ENCODE peak calls at places on chromosomes 12 and 14, in seven cellular contexts. X, B, J, Z, I, W and U are unnamed samples.

GRCh38 chr12:129827985-129828384 is 75.8 kb downstream of the TMEM132D start:
- DNase-seq in X (no peak), Z (no peak), W (no peak), J (no peak), B (no peak), I (no peak), U (no peak)

GRCh38 chr12:45547822-45548221 is 181.7 kb upstream of the ARID2 start:
- DNase-seq in Z (no peak), B (no peak), J (no peak), X (no peak), I (no peak), W (peak; percentile 13), U (no peak)

GRCh38 chr12:119061208-119061796 is 80.0 kb downstream of the SRRM4 start:
- DNase-seq in J (peak; percentile 17), X (peak; percentile 40), W (peak; percentile 65), B (no peak), I (peak; percentile 77), Z (peak; percentile 86), U (peak; percentile 51)

GRCh38 chr12:112005419-112006395 is 7.3 kb downstream of the TMEM116 start:
- DNase-seq in W (peak; percentile 47), B (peak; percentile 50), J (no peak), X (peak; percentile 67), I (peak; percentile 57), Z (peak; percentile 88), U (no peak)

GRCh38 chr12:28787151-28787550 is 361.9 kb upstream of the FAR2 start:
- DNase-seq in X (no peak), W (peak; percentile 70), B (no peak), Z (no peak), I (no peak), J (no peak), U (no peak)

GRCh38 chr12:127810026-127810425 is 456.9 kb upstream of the TMEM132C start:
- DNase-seq in J (no peak), X (no peak), Z (no peak), B (no peak), W (peak; percentile 72), I (no peak), U (no peak)

GRCh38 chr12:2244013-2244861 is 191.4 kb downstream of the CACNA1C start:
- DNase-seq in B (no peak), Z (peak; percentile 80), X (no peak), I (no peak), W (peak; percentile 24), J (no peak), U (no peak)

GRCh38 chr12:109230193-109230592 is 78.9 kb downstream of the FOXN4 start:
- DNase-seq in I (no peak), Z (no peak), J (no peak), B (no peak), W (no peak), X (no peak), U (no peak)

GRCh38 chr12:28222081-28222700 is 31.9 kb downstream of the CCDC91 start:
- DNase-seq in W (no peak), J (no peak), Z (no peak), I (no peak), B (no peak), X (no peak), U (no peak)

GRCh38 chr14:78424311-78424710 is 254.1 kb downstream of the NRXN3 start:
- DNase-seq in I (no peak), J (no peak), W (no peak), X (no peak), B (no peak), Z (no peak), U (no peak)

GRCh38 chr14:78425332-78425731 is 255.2 kb downstream of the NRXN3 start:
- DNase-seq in I (no peak), W (no peak), Z (no peak), B (no peak), J (no peak), X (no peak), U (no peak)

GRCh38 chr14:78425782-78426181 is 255.6 kb downstream of the NRXN3 start:
- DNase-seq in X (no peak), W (no peak), I (no peak), B (no peak), J (no peak), Z (no peak), U (no peak)
- H3K9me3 ChIP-seq in X (no peaks in the 10 kb centered on the region), W (no peaks in the 10 kb centered on the region), I (no peaks in the 10 kb centered on the region), B (no peaks in the 10 kb centered on the region), J (no peaks in the 10 kb centered on the region), Z (no peaks in the 10 kb centered on the region), U (no peaks in the 10 kb centered on the region)

GRCh38 chr12:54024127-54024526 is 4.1 kb upstream of the HOXC6 start:
- DNase-seq in B (no peak), I (no peak), W (no peak), Z (no peak), X (no peak), J (no peak), U (peak; percentile 62)

GRCh38 chr12:54025507-54026393 is 2.5 kb upstream of the HOXC6 start:
- DNase-seq in W (no peak), Z (no peak), X (no peak), B (no peak), J (no peak), I (no peak), U (peak; percentile 48)

GRCh38 chr12:54022960-54023884 is 5.0 kb upstream of the HOXC6 start:
- DNase-seq in I (no peak), W (no peak), J (no peak), B (no peak), X (no peak), Z (no peak), U (no peak)

GRCh38 chr12:54026640-54027441 is 1.4 kb upstream of the HOXC6 start:
- DNase-seq in B (no peak), J (no peak), W (no peak), I (no peak), X (no peak), Z (no peak), U (peak; percentile 55)

DNA sequence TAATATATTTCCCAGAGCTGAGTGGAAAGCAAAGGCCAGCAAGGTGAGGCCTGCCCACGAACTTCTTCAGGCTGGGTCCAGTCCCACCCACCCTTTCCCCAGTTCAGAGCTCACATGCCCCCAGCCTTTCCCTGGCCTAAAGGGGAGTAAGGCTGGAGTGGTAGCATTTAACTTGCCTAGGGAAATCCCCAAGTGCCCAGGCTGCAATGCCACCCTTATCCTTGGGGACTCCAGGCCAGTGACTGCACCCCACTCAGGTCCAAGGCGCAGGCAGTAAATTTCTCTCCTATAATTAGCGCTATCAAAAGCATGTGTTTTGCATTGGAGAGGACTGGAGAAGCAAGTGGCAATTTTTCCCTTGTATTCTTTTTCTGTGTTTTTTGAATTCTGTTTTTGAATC is 3.7 kb upstream of the HOXC6 start:
- DNase-seq in J (no peak), W (no peak), B (no peak), X (no peak), I (no peak), Z (no peak), U (no peak)
- H3K4me1 ChIP-seq in J (no peaks in the 10 kb centered on the region), W (peaks cover 10% of the 10 kb centered on the region), B (peaks cover 35% of the 10 kb centered on the region), X (no peaks in the 10 kb centered on the region), I (no peaks in the 10 kb centered on the region), Z (no peaks in the 10 kb centered on the region), U (peaks cover 60% of the 10 kb centered on the region)

GRCh38 chr14:104477117-104477623 is 102.4 kb upstream of the C14orf180 start:
- DNase-seq in I (no peak), B (no peak), W (no peak), Z (no peak), J (no peak), X (no peak), U (no peak)
- H3K9me3 ChIP-seq in I (no peaks in the 10 kb centered on the region), B (no peaks in the 10 kb centered on the region), W (no peaks in the 10 kb centered on the region), Z (peaks cover 7% of the 10 kb centered on the region), J (peaks cover 6% of the 10 kb centered on the region), X (no peaks in the 10 kb centered on the region), U (no peaks in the 10 kb centered on the region)

DNA sequence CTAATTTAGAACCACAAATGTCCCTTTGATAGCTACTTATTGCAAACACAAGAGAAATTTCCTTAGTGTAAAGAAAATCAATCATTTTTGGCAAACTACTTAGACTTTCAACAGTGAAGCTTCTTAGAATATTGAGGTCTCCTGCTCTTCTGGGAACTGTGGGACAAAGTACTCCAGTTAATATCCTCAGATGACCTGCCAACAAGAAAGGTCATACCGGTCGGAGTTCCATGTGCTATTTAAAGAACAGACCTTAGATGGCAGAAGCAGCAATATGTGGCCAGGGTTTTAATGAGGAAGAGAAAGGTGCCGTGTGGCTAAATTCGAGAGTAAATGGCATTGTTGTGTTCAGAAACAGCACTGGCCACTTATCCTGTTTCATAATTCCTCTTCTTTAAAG is 114.7 kb upstream of the AMIGO2 start:
- DNase-seq in I (no peak), W (no peak), Z (no peak), B (no peak), X (no peak), J (no peak), U (no peak)
- H3K4me1 ChIP-seq in I (no peaks in the 10 kb centered on the region), W (peaks cover 9% of the 10 kb centered on the region), Z (peaks cover 7% of the 10 kb centered on the region), B (peaks cover 55% of the 10 kb centered on the region), X (no peaks in the 10 kb centered on the region), J (peaks cover 15% of the 10 kb centered on the region), U (no peaks in the 10 kb centered on the region)

GRCh38 chr14:99231850-99232401 is 40.1 kb downstream of the BCL11B start:
- DNase-seq in J (peak; percentile 63), I (no peak), X (no peak), B (no peak), Z (peak; percentile 92), W (no peak), U (no peak)

GRCh38 chr14:99231181-99231849 is 40.7 kb downstream of the BCL11B start:
- DNase-seq in I (no peak), W (no peak), X (no peak), B (no peak), J (peak; percentile 74), Z (no peak), U (no peak)

GRCh38 chr14:99234366-99234765 is 37.6 kb downstream of the BCL11B start:
- DNase-seq in I (no peak), J (no peak), B (no peak), W (no peak), Z (no peak), X (no peak), U (no peak)

GRCh38 chr14:99233222-99234035 is 38.6 kb downstream of the BCL11B start:
- DNase-seq in I (no peak), W (no peak), Z (no peak), J (peak; percentile 43), B (no peak), X (no peak), U (no peak)

GRCh38 chr14:99232406-99233214 is 39.4 kb downstream of the BCL11B start:
- DNase-seq in B (no peak), I (no peak), Z (no peak), J (peak; percentile 39), W (no peak), X (no peak), U (no peak)
- H3K9me3 ChIP-seq in B (peaks cover 33% of the 10 kb centered on the region), I (no peaks in the 10 kb centered on the region), Z (no peaks in the 10 kb centered on the region), J (peaks cover 2% of the 10 kb centered on the region), W (no peaks in the 10 kb centered on the region), X (no peaks in the 10 kb centered on the region), U (peaks cover 5% of the 10 kb centered on the region)

DNA sequence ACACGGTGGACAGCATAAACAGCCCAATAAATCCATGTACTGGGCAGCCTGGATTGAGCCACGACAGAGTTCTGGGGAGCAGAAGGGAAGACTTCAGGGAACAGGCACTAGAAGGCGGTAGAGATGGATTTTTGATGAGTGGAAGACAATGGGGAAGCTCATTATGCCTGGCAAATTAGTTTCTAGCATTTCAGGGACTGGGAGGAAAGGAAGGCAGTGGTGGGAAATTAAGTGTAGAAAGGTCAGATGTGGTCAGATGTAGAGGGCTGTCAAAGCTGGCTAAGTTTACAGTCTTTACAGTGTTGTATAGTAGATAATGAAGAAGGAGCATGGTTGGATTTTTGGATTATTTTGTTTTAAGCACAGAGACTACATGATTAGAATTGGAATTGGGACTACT is 9.1 kb downstream of the EGLN3 start:
- DNase-seq in Z (no peak), X (no peak), J (no peak), W (no peak), B (no peak), I (no peak), U (no peak)
- H3K4me1 ChIP-seq in Z (peaks cover 17% of the 10 kb centered on the region), X (peaks cover 8% of the 10 kb centered on the region), J (peaks cover 27% of the 10 kb centered on the region), W (peaks cover 14% of the 10 kb centered on the region), B (peaks cover 24% of the 10 kb centered on the region), I (no peaks in the 10 kb centered on the region), U (peaks cover 43% of the 10 kb centered on the region)